ENCODE peak calls at places on chromosomes 7 and 10, in six cellular contexts. G is neuronal stem cell, X is H9, E is mesendoderm, J is H1, D is mesenchymal stem cell. C is an unnamed sample.
A peak's percentile ranks its signal among the peaks of the same experiment; 100 is the strongest.

GRCh38 chr7:12067156-12067831 is 143.8 kb upstream of the TMEM106B start:
- DNase-seq in D (peak; percentile 72), J (peak; percentile 56), E (peak; percentile 83), G (peak; percentile 62), X (peak; percentile 76), C (peak; percentile 66)

GRCh38 chr10:3397231-3397630 is 224.6 kb upstream of the PITRM1 start:
- DNase-seq in X (no peak), J (no peak), G (no peak), E (no peak), D (no peak), C (peak; percentile 40)

GRCh38 chr10:23314835-23315239 is 29.8 kb downstream of the C10orf67 start:
- DNase-seq in G (peak; percentile 62), J (no peak), E (peak; percentile 62), X (no peak), D (peak; percentile 78), C (peak; percentile 88)

GRCh38 chr7:55964261-55964801 is at the start of gene NIPSNAP2:
- DNase-seq in D (peak; percentile 41), X (peak; percentile 72), G (peak; percentile 69), E (peak; percentile 66), J (peak; percentile 17), C (peak; percentile 35)

GRCh38 chr7:131011976-131012375 is 278.0 kb upstream of the KLF14 start:
- DNase-seq in J (no peak), X (no peak), E (no peak), D (peak; percentile 93), G (no peak), C (peak; percentile 89)

GRCh38 chr7:74579800-74580685 is 77.5 kb upstream of the GTF2I start:
- DNase-seq in D (peak; percentile 65), E (peak; percentile 40), X (no peak), J (no peak), G (no peak), C (peak; percentile 36)

GRCh38 chr7:155667241-155667849 is 22.9 kb downstream of the RBM33 start:
- DNase-seq in J (no peak), G (no peak), E (no peak), D (no peak), X (no peak), C (no peak)

GRCh38 chr10:102241444-102242117 is at the start of gene PITX3:
- DNase-seq in X (peak; percentile 96), G (peak; percentile 91), E (peak; percentile 96), D (peak; percentile 94), J (peak; percentile 80), C (peak; percentile 87)

GRCh38 chr10:75395171-75395954 is 6.2 kb downstream of the ZNF503 start:
- DNase-seq in X (peak; percentile 70), D (peak; percentile 62), J (no peak), G (peak; percentile 73), E (peak; percentile 59), C (peak; percentile 48)

GRCh38 chr10:106563384-106563783 is 601.1 kb downstream of the SORCS1 start:
- DNase-seq in E (no peak), X (no peak), J (no peak), G (no peak), D (no peak), C (no peak)

GRCh38 chr7:95430864-95431263 is 4.0 kb downstream of the PON2 start:
- DNase-seq in E (no peak), G (no peak), X (no peak), D (peak; percentile 50), J (no peak), C (peak; percentile 19)

GRCh38 chr10:102152545-102152890 is 329 bp downstream of the NOLC1 start:
- DNase-seq in D (no peak), X (no peak), E (no peak), J (no peak), G (no peak), C (peak; percentile 14)

GRCh38 chr10:114519306-114519669 is 115.0 kb upstream of the AFAP1L2 start:
- DNase-seq in G (no peak), J (no peak), E (no peak), D (peak; percentile 18), X (no peak), C (no peak)

GRCh38 chr10:19904202-19904661 is 88.0 kb downstream of the PLXDC2 start:
- DNase-seq in G (no peak), E (peak; percentile 65), D (peak; percentile 81), X (no peak), J (no peak), C (peak; percentile 61)

GRCh38 chr10:21975378-21975990 is 28.0 kb downstream of the DNAJC1 start:
- DNase-seq in J (no peak), E (peak; percentile 43), D (no peak), X (no peak), G (peak; percentile 27), C (no peak)

GRCh38 chr10:102988404-102989314 is 70.6 kb downstream of the CNNM2 start:
- DNase-seq in X (no peak), E (no peak), D (peak; percentile 78), G (no peak), J (no peak), C (peak; percentile 94)

GRCh38 chr7:69717221-69717620 is 118.9 kb downstream of the AUTS2 start:
- DNase-seq in J (no peak), G (no peak), D (no peak), E (no peak), X (no peak), C (no peak)

GRCh38 chr10:42984761-42985325 is 92.0 kb upstream of the RET start:
- DNase-seq in X (peak; percentile 13), G (no peak), E (no peak), J (no peak), D (no peak), C (no peak)

GRCh38 chr10:122786269-122786668 is 59.4 kb downstream of the CUZD1 start:
- DNase-seq in J (no peak), D (no peak), X (peak; percentile 61), G (peak; percentile 62), E (peak; percentile 80), C (peak; percentile 33)

GRCh38 chr7:73565675-73566342 is 8.3 kb upstream of the BCL7B start:
- DNase-seq in D (peak; percentile 33), E (no peak), G (no peak), J (no peak), X (no peak), C (no peak)

GRCh38 chr10:12547301-12547771 is 198.0 kb downstream of the CAMK1D start:
- DNase-seq in E (no peak), G (no peak), D (no peak), J (no peak), X (no peak), C (no peak)

GRCh38 chr10:7300327-7300726 is 110.5 kb downstream of the SFMBT2 start:
- DNase-seq in G (no peak), X (no peak), D (peak; percentile 50), J (no peak), E (peak; percentile 89), C (peak; percentile 37)

GRCh38 chr10:3777876-3778707 is 6.9 kb downstream of the KLF6 start:
- DNase-seq in G (no peak), E (no peak), J (no peak), X (no peak), D (peak; percentile 64), C (peak; percentile 16)

GRCh38 chr7:455110-455928 is 64.3 kb downstream of the PDGFA start:
- DNase-seq in D (no peak), G (no peak), X (no peak), J (no peak), E (no peak), C (no peak)

GRCh38 chr7:452230-452751 is 67.4 kb downstream of the PDGFA start:
- DNase-seq in G (no peak), E (peak; percentile 49), D (peak; percentile 83), J (peak; percentile 15), X (no peak), C (peak; percentile 49)

GRCh38 chr7:452791-453455 is 66.7 kb downstream of the PDGFA start:
- DNase-seq in E (no peak), X (no peak), J (no peak), D (no peak), G (no peak), C (no peak)

GRCh38 chr7:454356-455109 is 65.1 kb downstream of the PDGFA start:
- DNase-seq in E (no peak), J (no peak), D (no peak), G (no peak), X (no peak), C (no peak)

DNA sequence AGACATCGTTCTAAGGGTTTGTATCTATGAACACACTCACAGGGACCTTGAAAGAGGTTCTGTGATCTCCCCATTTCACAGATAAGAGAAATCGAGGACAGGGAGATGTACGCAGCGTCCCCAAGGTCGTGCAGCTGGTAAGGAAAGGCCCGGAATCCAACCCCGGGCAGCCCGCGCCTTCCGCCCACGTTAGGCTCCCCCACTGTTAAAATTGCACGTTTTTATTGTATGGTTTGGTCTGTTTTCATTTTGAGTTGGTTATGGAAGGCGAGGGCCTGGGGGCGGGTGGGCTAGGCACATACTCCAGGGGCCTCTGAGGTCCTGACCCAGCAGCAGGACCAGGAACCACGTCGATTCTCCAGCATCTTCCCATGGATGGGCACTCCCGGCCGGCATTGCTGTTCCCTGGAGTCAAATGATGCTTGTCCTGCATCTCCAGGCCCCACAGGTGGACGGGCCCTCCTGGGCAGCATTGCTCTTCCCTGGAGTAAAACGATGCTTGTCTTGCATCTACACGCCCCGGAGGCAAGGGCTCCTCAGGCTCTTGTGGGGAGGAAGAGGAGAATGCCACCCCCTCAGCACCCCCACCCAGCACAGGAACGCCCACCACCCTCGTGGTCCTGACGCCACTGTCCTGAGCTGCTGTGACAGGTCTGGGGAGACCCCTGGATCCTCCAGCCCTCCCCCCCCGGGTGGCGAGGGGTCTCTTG is 65.9 kb downstream of the PDGFA start:
- DNase-seq in J (no peak), D (no peak), X (no peak), G (no peak), E (no peak), C (no peak)
- H2BK15ac ChIP-seq in J (no peak overlapping the region), D (no peak overlapping the region), X (no peak overlapping the region), G (peak overlapping the region; percentile 91), E (no peak overlapping the region), C (no peak overlapping the region)

DNA sequence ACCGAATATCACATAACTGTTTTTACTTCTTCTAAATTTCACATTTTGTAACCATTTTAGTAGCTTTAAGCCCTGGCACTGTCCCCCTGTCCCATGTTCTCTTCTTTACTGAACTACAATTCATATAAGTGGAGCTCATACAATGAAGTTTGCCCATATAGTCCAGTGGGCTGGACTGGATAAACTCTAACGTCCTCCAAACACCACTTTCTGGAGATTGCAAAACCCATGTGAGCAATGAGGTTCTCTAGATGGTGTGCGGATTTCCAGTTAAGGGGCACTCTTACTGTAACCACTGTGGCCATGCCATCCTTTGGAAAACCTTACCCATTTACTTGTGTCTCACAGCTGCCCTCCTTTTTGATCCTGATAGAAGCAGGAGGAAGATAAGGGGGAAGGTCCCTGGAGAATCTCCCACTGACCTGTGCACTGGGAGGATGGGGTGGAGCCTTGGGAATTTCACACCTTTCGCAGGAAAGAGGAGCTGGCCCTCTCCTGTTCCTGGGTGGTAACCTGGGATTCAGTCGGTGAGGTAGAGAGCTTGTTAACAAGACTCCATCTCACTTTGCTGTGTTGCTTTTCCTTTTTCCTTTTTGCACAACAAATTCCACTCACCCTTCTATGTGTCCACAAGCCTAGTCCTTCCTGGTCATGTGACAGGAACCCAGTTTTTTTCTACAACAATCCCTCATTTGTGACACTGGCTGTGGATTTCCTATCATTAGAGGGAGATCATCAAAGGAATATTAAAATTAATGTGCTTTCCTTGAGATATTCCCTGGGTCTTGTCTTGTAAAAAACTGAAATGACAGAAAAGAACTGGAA is 120.7 kb downstream of the ARID5B start:
- DNase-seq in J (no peak), G (no peak), D (no peak), E (peak; percentile 90), X (no peak), C (no peak)
- H2BK15ac ChIP-seq in J (no peak overlapping the region), G (no peak overlapping the region), D (no peak overlapping the region), E (no peak overlapping the region), X (no peak overlapping the region), C (peak overlapping the region; percentile 71)

GRCh38 chr7:102856036-102856435 is 56.8 kb upstream of the LRRC17 start:
- DNase-seq in G (no peak), D (no peak), E (no peak), X (no peak), J (no peak), C (no peak)
- H2BK15ac ChIP-seq in G (no peak overlapping the region), D (no peak overlapping the region), E (no peak overlapping the region), X (no peak overlapping the region), J (no peak overlapping the region), C (no peak overlapping the region)

GRCh38 chr7:87671-88070 is 104.7 kb upstream of the FAM20C start:
- DNase-seq in E (no peak), X (no peak), J (no peak), G (no peak), D (no peak), C (no peak)
- H2BK15ac ChIP-seq in E (no peak overlapping the region), X (no peak overlapping the region), J (peak overlapping the region; percentile 99), G (peak overlapping the region; percentile 81), D (no peak overlapping the region), C (peak overlapping the region; percentile 86)

C was measured in IMR-90.